ENCODE peak calls at places on chromosome 2, in nine cellular contexts. O is AG10803, L is lower lobe of right lung, G is PC-3, V is MCF 10A, E is fibroblast of pulmonary artery, X is osteocyte, U is nephron progenitor cell, Y is left ventricle myocardium inferior. H is an unnamed sample.
A peak's percentile ranks its signal among the peaks of the same experiment; 100 is the strongest.

GRCh38 chr2:190627881-190628412 is 20.9 kb upstream of the NAB1 start:
- DNase-seq in U (peak; percentile 28), O (peak; percentile 21), V (no peak), G (no peak), Y (peak; percentile 58), L (no peak), X (no peak), E (peak; percentile 42), H (no peak)

GRCh38 chr2:19839438-19839837 is 62.3 kb downstream of the TTC32 start:
- DNase-seq in V (no peak), G (no peak), L (no peak), U (no peak), X (peak; percentile 46), Y (no peak), O (no peak), E (no peak), H (no peak)

GRCh38 chr2:10202136-10202535 is 79.6 kb downstream of the RRM2 start:
- DNase-seq in Y (no peak), U (no peak), G (no peak), V (no peak), O (peak; percentile 76), E (peak; percentile 41), L (no peak), X (no peak), H (no peak)

GRCh38 chr2:137199751-137200150 is 434.4 kb downstream of the THSD7B start:
- DNase-seq in V (no peak), Y (no peak), L (no peak), X (no peak), E (no peak), O (peak; percentile 3), G (no peak), U (no peak), H (no peak)

GRCh38 chr2:208064220-208064951 is 39.1 kb upstream of the PLEKHM3 start:
- DNase-seq in X (no peak), O (peak; percentile 93), V (peak; percentile 69), E (peak; percentile 80), U (no peak), G (peak; percentile 86), Y (no peak), L (no peak), H (no peak)

GRCh38 chr2:3738454-3738853 is 35.1 kb downstream of the DCDC2C start:
- DNase-seq in X (peak; percentile 44), E (peak; percentile 14), L (no peak), G (peak; percentile 66), U (peak; percentile 24), V (peak; percentile 74), O (no peak), Y (no peak), H (no peak)

GRCh38 chr2:205496777-205497176 is 185.5 kb upstream of the NRP2 start:
- DNase-seq in G (no peak), V (no peak), E (peak; percentile 80), Y (no peak), L (no peak), X (no peak), O (peak; percentile 91), U (no peak), H (no peak)

GRCh38 chr2:170339324-170339723 is 161.4 kb downstream of the MYO3B start:
- DNase-seq in V (no peak), Y (no peak), O (no peak), L (no peak), U (no peak), X (no peak), G (no peak), E (no peak), H (no peak)

GRCh38 chr2:69789129-69789528 is 40.3 kb upstream of the GMCL1 start:
- DNase-seq in L (no peak), X (no peak), G (no peak), Y (no peak), U (peak; percentile 32), O (peak; percentile 98), V (no peak), E (peak; percentile 83), H (no peak)

GRCh38 chr2:67304300-67304890 is 92.7 kb upstream of the ETAA1 start:
- DNase-seq in Y (no peak), O (no peak), L (no peak), V (no peak), X (no peak), U (no peak), E (no peak), G (peak; percentile 86), H (no peak)

GRCh38 chr2:193751299-193751698 is 1556.6 kb upstream of the TMEFF2 start:
- DNase-seq in O (no peak), E (no peak), Y (no peak), X (no peak), L (no peak), V (no peak), U (no peak), G (no peak), H (no peak)

GRCh38 chr2:224142397-224143312 is 103.6 kb upstream of the SERPINE2 start:
- DNase-seq in V (peak; percentile 79), E (peak; percentile 63), Y (no peak), U (no peak), L (no peak), O (peak; percentile 81), X (no peak), G (peak; percentile 60), H (no peak)
- TF ChIP-seq CTCF in V (peak; percentile 4), E (peak; percentile 20), Y (peak; percentile 25), U (no peak), L (no peak), O (peak; percentile 37), X (peak; percentile 38), G (no peak), H (no peak)

DNA sequence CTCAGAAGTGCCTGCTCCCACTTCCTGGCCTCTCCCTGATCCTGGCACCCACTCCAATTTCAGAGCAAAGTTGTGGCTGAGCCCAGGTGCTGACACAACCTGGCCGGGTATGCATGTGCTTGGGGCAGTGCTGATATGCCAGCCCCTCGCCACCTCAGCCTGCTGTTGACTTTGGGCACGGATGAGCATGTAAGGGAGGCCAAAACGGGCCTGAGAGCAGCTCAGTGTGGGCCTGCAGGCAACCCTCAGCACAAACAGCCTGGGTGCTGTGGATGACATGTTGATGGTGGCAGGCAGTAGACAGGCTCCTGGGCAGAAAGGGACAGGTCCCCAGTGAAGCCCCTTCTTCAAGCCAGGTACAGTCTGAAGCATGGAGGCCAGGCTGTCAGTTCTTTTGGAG is 553.6 kb upstream of the FSIP2 start:
- DNase-seq in E (no peak), O (no peak), Y (no peak), V (no peak), L (no peak), U (no peak), X (no peak), G (no peak), H (no peak)
- TF ChIP-seq CTCF in E (no peak), O (no peak), Y (no peak), V (no peak), L (no peak), U (no peak), X (no peak), G (no peak), H (no peak)

GRCh38 chr2:122136071-122136470 is 380.6 kb downstream of the TSN start:
- DNase-seq in V (peak; percentile 44), Y (no peak), G (peak; percentile 45), O (no peak), U (peak; percentile 6), L (no peak), E (peak; percentile 59), X (no peak), H (no peak)
- TF ChIP-seq CTCF in V (peak; percentile 20), Y (peak; percentile 56), G (peak; percentile 65), O (peak; percentile 44), U (peak; percentile 39), L (peak; percentile 51), E (peak; percentile 91), X (peak; percentile 22), H (peak; percentile 58)

GRCh38 chr2:80852079-80852807 is 547.7 kb upstream of the LRRTM1 start:
- DNase-seq in G (no peak), E (no peak), V (no peak), U (no peak), Y (no peak), X (no peak), O (no peak), L (no peak), H (no peak)
- TF ChIP-seq CTCF in G (peak; percentile 36), E (no peak), V (no peak), U (no peak), Y (peak; percentile 7), X (no peak), O (no peak), L (no peak), H (no peak)

GRCh38 chr2:105239924-105240323 is 1.6 kb upstream of the GPR45 start:
- DNase-seq in O (peak; percentile 96), G (peak; percentile 40), Y (no peak), E (peak; percentile 76), U (no peak), V (peak; percentile 17), L (no peak), X (no peak), H (no peak)

GRCh38 chr2:105242286-105242993 is 897 bp downstream of the GPR45 start:
- DNase-seq in Y (no peak), G (no peak), L (no peak), X (no peak), O (no peak), E (no peak), V (no peak), U (no peak), H (no peak)

GRCh38 chr2:105241443-105241842 is at the start of gene GPR45:
- DNase-seq in E (no peak), G (no peak), U (no peak), X (no peak), V (no peak), O (no peak), L (no peak), Y (no peak), H (no peak)

GRCh38 chr2:105244443-105244842 is 2.9 kb downstream of the GPR45 start:
- DNase-seq in Y (no peak), U (no peak), X (no peak), E (no peak), L (no peak), G (no peak), V (no peak), O (no peak), H (no peak)

DNA sequence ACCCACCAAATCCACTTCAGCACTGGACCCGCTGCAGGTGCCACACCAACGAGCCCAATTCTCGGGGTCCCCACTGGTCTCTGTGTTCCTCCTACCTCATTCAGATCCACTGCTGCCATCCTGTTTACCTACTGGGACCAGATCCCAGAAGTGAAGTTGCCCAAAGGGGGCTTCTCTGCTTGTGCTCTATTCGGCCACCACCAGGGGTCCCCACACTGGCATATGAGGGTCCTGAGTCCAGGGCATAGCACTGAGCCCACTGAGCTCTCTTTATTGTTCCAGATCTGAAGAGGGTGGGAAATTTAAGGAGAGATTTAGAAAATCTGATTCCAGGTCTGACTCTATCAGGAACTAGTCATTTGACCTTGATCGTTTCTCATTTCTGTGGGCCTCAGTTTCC is 2.4 kb downstream of the GPR45 start:
- DNase-seq in O (no peak), Y (no peak), G (no peak), V (no peak), L (no peak), U (peak; percentile 64), X (no peak), E (no peak), H (no peak)
- TF ChIP-seq CTCF in O (peak; percentile 17), Y (no peak), G (peak; percentile 40), V (no peak), L (no peak), U (peak; percentile 62), X (peak; percentile 34), E (peak; percentile 19), H (no peak)